ENCODE peak calls at places on chromosome 1, in seven cellular contexts. D, F, B, G, J, M and H are unnamed samples.

GRCh38 chr1:227728892-227729143 is 6.3 kb downstream of the JMJD4 start:
- DNase-seq in D (no peak), F (no peak), B (no peak), G (no peak), J (no peak), M (no peak), H (no peak)

GRCh38 chr1:36471830-36472641 is 7.9 kb upstream of the MRPS15 start:
- DNase-seq in D (no peak), F (no peak), B (no peak), G (no peak), J (no peak), M (no peak), H (no peak)

GRCh38 chr1:150626150-150626549 is 3.3 kb downstream of the ENSA start:
- DNase-seq in D (no peak), F (no peak), B (no peak), G (no peak), J (no peak), M (no peak), H (no peak)

GRCh38 chr1:93702102-93702827 is 20.6 kb upstream of the BCAR3 start:
- DNase-seq in D (no peak), F (no peak), B (no peak), G (no peak), J (peak; percentile 60), M (no peak), H (no peak)

GRCh38 chr1:208139434-208140086 is 104.6 kb downstream of the PLXNA2 start:
- DNase-seq in D (no peak), F (no peak), B (no peak), G (no peak), J (no peak), M (no peak), H (no peak)

GRCh38 chr1:47871799-47872353 is 125.3 kb downstream of the TRABD2B start:
- DNase-seq in D (no peak), F (peak; percentile 17), B (no peak), G (no peak), J (no peak), M (no peak), H (no peak)

GRCh38 chr1:12284486-12284885 is 54.7 kb downstream of the VPS13D start:
- DNase-seq in D (no peak), F (no peak), B (no peak), G (no peak), J (no peak), M (no peak), H (no peak)

GRCh38 chr1:26317612-26318337 is at the start of gene CD52:
- DNase-seq in D (no peak), F (no peak), B (no peak), G (no peak), J (no peak), M (peak; percentile 68), H (no peak)

GRCh38 chr1:1211541-1212511 is 2.1 kb downstream of the TNFRSF4 start:
- DNase-seq in D (no peak), F (no peak), B (no peak), G (no peak), J (peak; percentile 11), M (no peak), H (no peak)

GRCh38 chr1:192766009-192766625 is 42.7 kb upstream of the RGS2 start:
- DNase-seq in D (no peak), F (no peak), B (no peak), G (no peak), J (no peak), M (no peak), H (no peak)

DNA sequence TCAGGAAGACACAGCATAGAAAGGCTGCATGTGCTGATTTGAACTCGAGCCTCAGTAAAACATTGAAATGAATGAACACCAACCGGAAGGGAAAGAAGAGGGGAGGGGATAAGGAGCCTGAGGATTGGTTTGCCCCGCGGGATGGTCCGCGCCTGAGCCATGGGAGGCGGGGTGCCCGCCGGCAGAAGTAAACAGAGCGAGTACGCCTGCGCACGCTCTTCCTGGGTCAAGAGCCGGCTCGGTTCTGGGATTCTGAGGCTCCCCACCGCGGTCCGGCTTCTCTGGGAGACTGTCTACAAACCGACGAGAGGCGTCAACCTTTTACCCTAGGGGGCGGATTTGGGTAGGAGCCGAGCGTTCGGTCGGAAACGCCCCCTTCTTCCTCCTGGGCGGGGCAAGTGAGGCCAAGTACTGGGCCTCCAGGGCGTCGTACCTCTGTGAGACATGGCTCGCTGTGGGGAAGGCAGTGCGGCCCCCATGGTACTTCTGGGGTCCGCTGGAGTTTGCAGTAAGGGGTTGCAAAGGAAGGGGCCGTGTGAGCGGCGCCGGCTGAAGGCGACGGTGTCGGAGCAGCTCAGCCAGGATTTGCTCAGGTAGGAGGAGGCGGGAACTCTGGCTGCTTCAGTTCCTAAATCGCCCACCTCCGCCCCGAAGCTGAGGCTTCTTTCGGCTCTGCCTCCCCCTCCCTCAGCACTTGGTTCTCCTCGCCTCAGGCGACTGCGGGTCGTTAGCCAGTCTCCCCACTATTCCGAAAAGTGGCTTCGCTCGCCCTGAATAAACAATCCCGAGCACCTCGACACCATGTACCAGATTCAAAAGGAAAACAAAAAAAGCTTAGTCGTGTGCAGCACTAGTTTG is at the start of gene BTBD8:
- DNase-seq in D (peak; percentile 88), F (peak; percentile 71), B (peak; percentile 87), G (peak; percentile 35), J (peak; percentile 84), M (peak; percentile 81), H (peak; percentile 73)
- TF ChIP-seq CTCF in D (no peak), F (no peak), B (no peak), G (no peak), J (peak; percentile 24), M (no peak), H (no peak)

DNA sequence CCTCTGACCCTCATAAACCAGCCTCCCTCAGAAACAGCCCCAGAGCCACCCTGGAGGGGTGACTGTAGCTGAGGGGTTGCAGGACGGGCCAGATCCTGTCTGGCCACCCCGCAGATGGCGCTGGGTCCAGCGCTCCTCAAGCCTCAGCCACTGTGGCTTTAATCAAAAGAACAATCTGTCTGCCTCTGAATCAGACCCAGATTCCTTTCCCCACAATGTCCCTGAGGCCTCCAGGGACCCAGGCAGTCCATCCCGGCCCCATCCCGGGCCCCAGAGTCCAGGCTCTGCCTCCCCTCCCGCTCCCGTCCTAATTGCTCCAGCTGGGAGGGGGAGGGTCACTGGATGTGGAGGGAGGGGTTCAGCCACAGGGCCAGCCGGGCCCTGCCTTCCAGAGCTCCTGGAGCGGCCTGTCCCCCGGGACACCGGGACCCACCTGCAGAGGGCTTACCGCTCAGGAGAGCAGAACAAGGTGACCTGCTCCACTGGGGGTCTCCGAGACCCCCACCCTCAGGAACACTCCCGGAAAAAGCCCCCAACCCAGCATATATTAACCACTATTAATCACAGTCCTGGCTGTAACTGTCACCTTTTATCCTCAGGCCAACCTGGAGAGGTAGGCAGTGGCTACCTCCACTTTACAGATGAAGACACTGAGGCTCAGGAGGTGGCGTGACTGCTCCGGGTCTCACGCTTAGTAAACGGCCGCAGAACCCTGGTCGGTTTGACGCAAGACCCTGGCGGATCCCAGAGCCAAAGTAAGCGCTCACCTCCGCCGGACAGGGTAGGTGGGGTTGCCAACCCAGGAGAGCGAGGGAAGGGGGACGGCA is 807 bp upstream of the FBLIM1 start:
- DNase-seq in D (no peak), F (no peak), B (no peak), G (no peak), J (no peak), M (no peak), H (no peak)
- H3K4me3 ChIP-seq in D (peak overlapping the region; percentile 79), F (peak overlapping the region; percentile 97), B (peak overlapping the region; percentile 81), G (peak overlapping the region; percentile 67), J (peak overlapping the region; percentile 87), M (no peak overlapping the region), H (no peak overlapping the region)

DNA sequence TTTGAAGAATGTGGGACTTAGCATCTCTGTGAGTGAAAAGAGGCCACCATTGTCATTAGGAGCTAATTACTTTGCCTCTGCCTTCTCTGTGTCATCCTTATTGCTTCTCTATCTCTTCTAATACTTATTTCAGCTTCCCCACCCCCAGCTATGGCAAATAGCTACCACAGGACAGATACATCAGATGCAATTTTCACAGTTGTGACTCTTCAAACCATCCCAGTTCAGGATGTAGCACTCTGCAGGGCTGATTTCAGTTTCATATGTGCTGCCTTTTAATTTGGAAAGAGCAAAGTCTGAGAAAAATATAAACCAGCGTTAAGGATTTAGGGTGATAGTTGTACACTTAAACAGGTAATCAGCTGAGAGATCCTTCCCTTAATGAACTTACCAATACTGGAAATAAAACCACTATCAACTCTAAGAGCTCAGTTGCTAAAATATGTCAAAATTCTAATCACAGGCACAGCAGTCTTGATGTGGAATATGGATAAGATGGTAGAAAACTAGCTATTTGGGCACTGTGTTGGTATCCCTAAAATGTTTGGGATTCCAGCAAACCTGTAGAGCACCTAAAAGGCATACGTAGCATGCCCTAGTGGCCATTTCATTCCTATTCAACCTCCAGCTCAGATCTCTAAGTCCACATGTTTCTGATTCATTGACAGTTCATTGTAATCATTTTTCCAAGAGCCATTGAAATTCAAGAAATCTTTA is 148.4 kb downstream of the SYT2 start:
- DNase-seq in D (no peak), F (no peak), B (no peak), G (no peak), J (no peak), M (no peak), H (no peak)
- TF ChIP-seq CTCF in D (peak; percentile 15), F (no peak), B (no peak), G (peak; percentile 29), J (peak; percentile 19), M (no peak), H (peak; percentile 15)

GRCh38 chr1:221264848-221265247 is 385.6 kb downstream of the HLX start:
- DNase-seq in D (no peak), F (no peak), B (no peak), G (no peak), J (no peak), M (no peak), H (no peak)

GRCh38 chr1:221268295-221268694 is 389.1 kb downstream of the HLX start:
- DNase-seq in D (peak; percentile 89), F (no peak), B (no peak), G (peak; percentile 54), J (no peak), M (no peak), H (no peak)

GRCh38 chr1:221263831-221264767 is 384.9 kb downstream of the HLX start:
- DNase-seq in D (peak; percentile 91), F (peak; percentile 79), B (peak; percentile 80), G (peak; percentile 51), J (no peak), M (peak; percentile 5), H (no peak)
- H3K4me3 ChIP-seq in D (no peak overlapping the region), F (no peak overlapping the region), B (no peak overlapping the region), G (no peak overlapping the region), J (no peak overlapping the region), M (no peak overlapping the region), H (no peak overlapping the region)

DNA sequence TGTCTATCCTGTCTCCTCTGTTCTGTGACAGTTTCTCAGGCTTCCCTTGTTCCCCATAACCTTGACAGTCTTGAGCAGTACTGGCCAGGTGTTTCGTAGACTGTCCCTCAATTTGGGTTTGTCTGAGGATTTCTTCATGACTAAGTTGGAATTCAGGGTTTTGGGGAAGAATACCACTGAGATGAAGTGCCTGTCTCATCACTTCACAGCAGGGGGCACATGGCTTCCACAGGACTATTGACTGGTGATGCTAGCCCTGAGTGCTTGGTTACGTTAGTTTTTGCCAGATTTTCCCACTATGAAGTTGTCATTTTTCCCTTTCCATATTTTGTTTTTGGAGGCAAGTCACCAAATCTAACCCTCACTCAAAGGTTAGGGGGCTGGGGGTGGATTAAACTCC is 45.7 kb downstream of the CDCP2 start:
- DNase-seq in D (no peak), F (no peak), B (peak; percentile 56), G (no peak), J (no peak), M (no peak), H (no peak)
- TF ChIP-seq CTCF in D (peak; percentile 17), F (no peak), B (peak; percentile 25), G (peak; percentile 30), J (peak; percentile 22), M (no peak), H (no peak)